ENCODE peak calls at places on chromosomes 7 and 10, in nine cellular contexts. E is B cell; T is sigmoid colon; H is endothelial cell; Z is cerebellum; D is activated naive CD8-positive, alpha-beta T cell treated with anti-CD3 and anti-CD28 coated beads for 36 hours; K is fibroblast of lung; B is NCI-H748 treated with DMSO at 0.1 percent for 48 hours; O is foreskin fibroblast. N is an unnamed sample.

GRCh38 chr10:99595236-99595635 is 25.0 kb downstream of the SLC25A28 start:
- DNase-seq in E (no peak), D (no peak), O (no peak), T (no peak), Z (no peak), H (no peak), K (no peak), B (no peak), N (no peak)

GRCh38 chr10:59880976-59881510 is 25.3 kb downstream of the CCDC6 start:
- DNase-seq in Z (no peak), B (no peak), O (no peak), D (peak), K (no peak), H (no peak), E (no peak), T (no peak), N (peak)

GRCh38 chr7:191105-192034 is 1.0 kb upstream of the FAM20C start:
- DNase-seq in O (peak), T (peak), Z (peak), E (no peak), K (peak), B (no peak), D (no peak), H (no peak), N (no peak)

GRCh38 chr7:104984591-104985258 is 29.3 kb upstream of the KMT2E start:
- DNase-seq in Z (no peak), D (no peak), T (no peak), B (no peak), K (no peak), O (no peak), E (no peak), H (no peak), N (no peak)

GRCh38 chr10:122149607-122150505 is 121.2 kb upstream of the BTBD16 start:
- DNase-seq in O (peak), T (peak), E (no peak), K (peak), Z (no peak), B (no peak), D (no peak), H (no peak), N (no peak)

GRCh38 chr10:30997536-30998252 is 34.0 kb downstream of the ZNF438 start:
- DNase-seq in H (no peak), B (no peak), T (no peak), E (no peak), D (no peak), Z (no peak), K (no peak), O (no peak), N (no peak)

GRCh38 chr7:25707733-25708132 is 444.3 kb upstream of the NFE2L3 start:
- DNase-seq in T (no peak), H (no peak), K (peak), E (no peak), Z (no peak), O (no peak), B (no peak), D (no peak), N (no peak)

GRCh38 chr10:119659951-119660350 is 8.8 kb downstream of the BAG3 start:
- DNase-seq in K (no peak), D (no peak), E (no peak), Z (no peak), O (no peak), T (peak), H (no peak), B (no peak), N (peak)

N was measured in islet precursor cell.